ENCODE peak calls at places on chromosomes 4 and X, in seven cellular contexts. B is H1, F is SK-N-SH, H is GM12891, S is K562, C is GM12878, I is HepG2. U is an unnamed sample.

GRCh38 chrX:153926863-153927685 is 1.0 kb upstream of the ARHGAP4 start:
- DNase-seq in C (peak), F (peak), H (peak), B (no peak), S (no peak), I (peak), U (peak)

GRCh38 chr4:88573995-88574394 is 18.3 kb upstream of the HERC3 start:
- DNase-seq in I (peak), F (no peak), C (no peak), B (no peak), S (no peak), H (no peak), U (no peak)

GRCh38 chrX:100747090-100747489 is 15.2 kb upstream of the SYTL4 start:
- DNase-seq in B (no peak), H (no peak), S (no peak), I (no peak), C (no peak), F (no peak), U (no peak)

GRCh38 chr4:1448589-1449420 is 42.6 kb upstream of the NKX1-1 start:
- DNase-seq in I (no peak), B (no peak), H (peak), C (no peak), F (peak), S (no peak), U (no peak)

GRCh38 chrX:38861489-38861888 is 60.2 kb downstream of the MID1IP1 start:
- DNase-seq in H (no peak), F (no peak), I (no peak), S (no peak), B (no peak), C (no peak), U (no peak)

GRCh38 chr4:2057382-2058065 is 1.6 kb upstream of the NAT8L start:
- DNase-seq in S (no peak), C (no peak), B (no peak), I (no peak), F (no peak), H (no peak), U (no peak)

GRCh38 chrX:149527705-149528104 is 13.1 kb upstream of the EOLA1 start:
- DNase-seq in F (peak), S (peak), B (no peak), H (no peak), C (no peak), I (peak), U (no peak)

GRCh38 chr4:2253160-2254084 is 8.5 kb downstream of the MXD4 start:
- DNase-seq in S (no peak), C (no peak), B (no peak), H (peak), F (peak), I (no peak), U (peak)

GRCh38 chr4:81109356-81109755 is 78.8 kb downstream of the BMP3 start:
- DNase-seq in I (no peak), S (no peak), F (no peak), C (no peak), B (no peak), H (no peak), U (no peak)

GRCh38 chrX:22652596-22652995 is 347.2 kb upstream of the DDX53 start:
- DNase-seq in C (no peak), B (no peak), I (peak), F (peak), S (no peak), H (no peak), U (no peak)

GRCh38 chrX:72373136-72373535 is 67.4 kb upstream of the CITED1 start:
- DNase-seq in H (no peak), C (no peak), S (no peak), I (no peak), F (no peak), B (no peak), U (no peak)

GRCh38 chr4:168503652-168504362 is 7.0 kb downstream of the PALLD start:
- DNase-seq in H (no peak), C (no peak), F (no peak), S (no peak), B (no peak), I (no peak), U (no peak)

GRCh38 chrX:140141444-140142029 is 176.2 kb upstream of the CXorf66 start:
- DNase-seq in S (peak), I (peak), F (peak), H (no peak), B (no peak), C (peak), U (no peak)

GRCh38 chrX:108641589-108642272 is 94.6 kb downstream of the IRS4 start:
- DNase-seq in I (no peak), H (no peak), S (no peak), C (no peak), B (no peak), F (no peak), U (no peak)

GRCh38 chrX:68832101-68832416 is 3.2 kb downstream of the EFNB1 start:
- DNase-seq in S (no peak), H (peak), I (no peak), B (no peak), F (peak), C (no peak), U (no peak)

GRCh38 chr4:102684605-102685052 is 76.1 kb downstream of the MANBA start:
- DNase-seq in S (no peak), B (no peak), H (no peak), I (no peak), C (peak), F (no peak), U (no peak)

GRCh38 chr4:26206339-26206738 is 114.5 kb upstream of the RBPJ start:
- DNase-seq in S (no peak), B (no peak), H (no peak), I (no peak), C (no peak), F (no peak), U (no peak)

GRCh38 chrX:128020701-128021100 is 31.5 kb downstream of the ACTRT1 start:
- DNase-seq in H (no peak), I (peak), F (no peak), S (no peak), C (no peak), B (no peak), U (no peak)

GRCh38 chr4:82213485-82214162 is 160.2 kb downstream of the HNRNPD start:
- DNase-seq in F (no peak), S (no peak), B (no peak), H (no peak), I (no peak), C (no peak), U (no peak)

GRCh38 chrX:67893931-67894330 is 350.1 kb downstream of the AR start:
- DNase-seq in S (no peak), F (no peak), B (no peak), H (no peak), C (no peak), I (no peak), U (no peak)

GRCh38 chr4:109408711-109409110 is 24.9 kb upstream of the SEC24B start:
- DNase-seq in F (no peak), C (no peak), S (no peak), I (no peak), B (no peak), H (no peak), U (no peak)

GRCh38 chrX:124502144-124502543 is 155.8 kb downstream of the SH2D1A start:
- DNase-seq in F (no peak), S (no peak), B (no peak), H (no peak), I (no peak), C (no peak), U (no peak)

GRCh38 chr4:113878718-113879117 is 100.7 kb downstream of the ARSJ start:
- DNase-seq in B (peak), S (no peak), I (peak), H (no peak), F (peak), C (no peak), U (no peak)

GRCh38 chr4:121789960-121790829 is 10.9 kb upstream of the EXOSC9 start:
- DNase-seq in S (peak), F (no peak), H (no peak), I (no peak), C (no peak), B (no peak), U (no peak)

GRCh38 chr4:107930821-107931774 is at the start of gene CYP2U1:
- DNase-seq in I (peak), H (peak), F (peak), B (peak), S (peak), C (no peak), U (peak)
- TF ChIP-seq POLR2AphosphoS5 in I (peak), H (no peak), F (no peak), B (peak), S (no peak), C (no peak), U (no peak)

GRCh38 chrX:120402363-120402762 is 40.5 kb downstream of the ATP1B4 start:
- DNase-seq in S (no peak), C (no peak), I (no peak), H (no peak), F (no peak), B (no peak), U (no peak)

GRCh38 chrX:120406638-120407037 is 44.7 kb downstream of the ATP1B4 start:
- DNase-seq in S (no peak), H (no peak), I (no peak), F (no peak), C (no peak), B (no peak), U (no peak)

DNA sequence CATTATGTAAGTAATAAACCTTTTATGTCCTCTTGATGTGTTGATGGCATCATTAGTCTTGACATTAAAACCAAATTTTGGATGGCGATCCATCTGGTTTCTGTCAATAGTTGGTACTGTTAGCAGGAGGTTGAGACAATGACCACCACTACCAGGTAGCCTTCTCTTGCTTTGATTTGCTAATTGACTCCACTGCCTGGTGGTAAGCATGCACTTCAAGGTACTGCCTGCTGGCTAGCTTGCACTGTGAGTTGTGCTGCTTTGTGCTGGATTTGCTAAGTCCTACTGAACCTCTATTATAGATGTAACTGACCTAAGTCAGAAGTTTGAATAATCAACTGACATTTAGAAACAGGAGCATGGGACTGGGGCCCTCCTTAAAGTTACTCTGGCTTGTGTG is 46.3 kb downstream of the ATP1B4 start:
- DNase-seq in H (no peak), F (no peak), S (no peak), B (no peak), I (no peak), C (no peak), U (no peak)
- TF ChIP-seq TAF1 in H (no peak), F (no peak), S (no peak), B (no peak), I (no peak), C (no peak), U (no peak)

GRCh38 chr4:8538703-8539567 is 41.3 kb upstream of the GPR78 start:
- DNase-seq in C (no peak), B (no peak), I (peak), F (no peak), S (no peak), H (no peak), U (no peak)

GRCh38 chr4:8538076-8538702 is 42.0 kb upstream of the GPR78 start:
- DNase-seq in S (no peak), F (no peak), C (no peak), B (no peak), I (no peak), H (no peak), U (no peak)

GRCh38 chr4:8534601-8535000 is 45.6 kb upstream of the GPR78 start:
- DNase-seq in B (no peak), I (no peak), H (no peak), S (no peak), C (no peak), F (no peak), U (no peak)

GRCh38 chr4:8536467-8536866 is 43.7 kb upstream of the GPR78 start:
- DNase-seq in I (no peak), C (no peak), H (no peak), F (no peak), S (no peak), B (no peak), U (no peak)

GRCh38 chr4:8537041-8537461 is 43.1 kb upstream of the GPR78 start:
- DNase-seq in I (peak), C (peak), F (no peak), H (no peak), S (no peak), B (no peak), U (no peak)
- TF ChIP-seq POLR2AphosphoS5 in I (no peak), C (no peak), F (no peak), H (no peak), S (no peak), B (no peak), U (no peak)

GRCh38 chr4:87119965-87120364 is 100.5 kb downstream of the KLHL8 start:
- DNase-seq in C (peak), F (no peak), H (no peak), S (no peak), B (no peak), I (no peak), U (no peak)
- TF ChIP-seq TAF1 in C (no peak), F (no peak), H (no peak), S (no peak), B (no peak), I (no peak), U (no peak)

GRCh38 chr4:14339715-14340114 is 662.6 kb upstream of the CPEB2 start:
- DNase-seq in C (no peak), S (no peak), B (no peak), H (no peak), F (no peak), I (no peak), U (no peak)
- TF ChIP-seq POLR2AphosphoS5 in C (no peak), S (no peak), B (no peak), H (no peak), F (no peak), I (no peak), U (no peak)

GRCh38 chr4:38735870-38736269 is 46.9 kb downstream of the TLR10 start:
- DNase-seq in I (no peak), C (no peak), F (no peak), B (no peak), S (no peak), H (no peak), U (no peak)
- TF ChIP-seq TAF1 in I (no peak), C (no peak), F (no peak), B (no peak), S (no peak), H (no peak), U (no peak)

U was measured in GM12892.